ENCODE peak calls at places on chromosomes 1 and 21, in seven cellular contexts. One of them, this sample, is unnamed.

GRCh38 chr1:214124281-214124805 is 136.6 kb downstream of the PROX1 start:
- DNase-seq in K562: no peak
- DNase-seq in HepG2: no peak
- DNase-seq in GM12878: no peak
- DNase-seq in GM12891: no peak
- DNase-seq in SK-N-SH: peak
- DNase-seq in H1: no peak
- DNase-seq in this sample: no peak

GRCh38 chr1:93988634-93989350 is 79.6 kb upstream of the GCLM start:
- DNase-seq in K562: no peak
- DNase-seq in HepG2: no peak
- DNase-seq in GM12878: no peak
- DNase-seq in GM12891: no peak
- DNase-seq in SK-N-SH: no peak
- DNase-seq in H1: no peak
- DNase-seq in this sample: no peak

GRCh38 chr1:91546876-91547275 is 46.2 kb downstream of the CDC7 start:
- DNase-seq in K562: no peak
- DNase-seq in HepG2: no peak
- DNase-seq in GM12878: no peak
- DNase-seq in GM12891: no peak
- DNase-seq in SK-N-SH: peak
- DNase-seq in H1: peak
- DNase-seq in this sample: no peak

GRCh38 chr1:145891143-145891542 is 5.5 kb upstream of the ANKRD35 start:
- DNase-seq in K562: no peak
- DNase-seq in HepG2: peak
- DNase-seq in GM12878: no peak
- DNase-seq in GM12891: no peak
- DNase-seq in SK-N-SH: no peak
- DNase-seq in H1: no peak
- DNase-seq in this sample: no peak

GRCh38 chr1:207002731-207003146 is 29.8 kb downstream of the C1orf116 start:
- DNase-seq in K562: no peak
- DNase-seq in HepG2: no peak
- DNase-seq in GM12878: no peak
- DNase-seq in GM12891: no peak
- DNase-seq in SK-N-SH: no peak
- DNase-seq in H1: no peak
- DNase-seq in this sample: no peak

GRCh38 chr1:224873645-224874369 is 55.7 kb upstream of the DNAH14 start:
- DNase-seq in K562: no peak
- DNase-seq in HepG2: peak
- DNase-seq in GM12878: no peak
- DNase-seq in GM12891: no peak
- DNase-seq in SK-N-SH: no peak
- DNase-seq in H1: no peak
- DNase-seq in this sample: no peak

GRCh38 chr1:231171623-231172197 is 9.9 kb downstream of the TRIM67 start:
- DNase-seq in K562: no peak
- DNase-seq in HepG2: no peak
- DNase-seq in GM12878: no peak
- DNase-seq in GM12891: no peak
- DNase-seq in SK-N-SH: no peak
- DNase-seq in H1: no peak
- DNase-seq in this sample: no peak

GRCh38 chr1:152870831-152871730 is 7.0 kb upstream of the SMCP start:
- DNase-seq in K562: peak
- DNase-seq in HepG2: peak
- DNase-seq in GM12878: no peak
- DNase-seq in GM12891: no peak
- DNase-seq in SK-N-SH: no peak
- DNase-seq in H1: no peak
- DNase-seq in this sample: no peak

GRCh38 chr1:95974586-95974985 is 740.6 kb downstream of the RWDD3 start:
- DNase-seq in K562: no peak
- DNase-seq in HepG2: no peak
- DNase-seq in GM12878: no peak
- DNase-seq in GM12891: no peak
- DNase-seq in SK-N-SH: no peak
- DNase-seq in H1: peak
- DNase-seq in this sample: no peak

GRCh38 chr1:209655412-209655811 is 3.2 kb upstream of the LAMB3 start:
- DNase-seq in K562: no peak
- DNase-seq in HepG2: no peak
- DNase-seq in GM12878: no peak
- DNase-seq in GM12891: no peak
- DNase-seq in SK-N-SH: no peak
- DNase-seq in H1: no peak
- DNase-seq in this sample: no peak

GRCh38 chr1:208681878-208682663 is 437.9 kb upstream of the PLXNA2 start:
- DNase-seq in K562: no peak
- DNase-seq in HepG2: no peak
- DNase-seq in GM12878: no peak
- DNase-seq in GM12891: no peak
- DNase-seq in SK-N-SH: no peak
- DNase-seq in H1: no peak
- DNase-seq in this sample: no peak

GRCh38 chr1:224407546-224408293 is 26.9 kb downstream of the WDR26 start:
- DNase-seq in K562: no peak
- DNase-seq in HepG2: no peak
- DNase-seq in GM12878: no peak
- DNase-seq in GM12891: no peak
- DNase-seq in SK-N-SH: no peak
- DNase-seq in H1: no peak
- DNase-seq in this sample: no peak

GRCh38 chr1:8276173-8276914 is 41.6 kb upstream of the SLC45A1 start:
- DNase-seq in K562: no peak
- DNase-seq in HepG2: no peak
- DNase-seq in GM12878: no peak
- DNase-seq in GM12891: no peak
- DNase-seq in SK-N-SH: no peak
- DNase-seq in H1: no peak
- DNase-seq in this sample: no peak

GRCh38 chr21:39610705-39611104 is 2.0 kb upstream of the B3GALT5 start:
- DNase-seq in K562: no peak
- DNase-seq in HepG2: peak
- DNase-seq in GM12878: no peak
- DNase-seq in GM12891: no peak
- DNase-seq in SK-N-SH: no peak
- DNase-seq in H1: peak
- DNase-seq in this sample: no peak

GRCh38 chr1:3735683-3736070 is 16.6 kb upstream of the CCDC27 start:
- DNase-seq in K562: no peak
- DNase-seq in HepG2: no peak
- DNase-seq in GM12878: no peak
- DNase-seq in GM12891: no peak
- DNase-seq in SK-N-SH: no peak
- DNase-seq in H1: no peak
- DNase-seq in this sample: no peak

GRCh38 chr1:189149547-189150375 is 1327.9 kb downstream of the BRINP3 start:
- DNase-seq in K562: peak
- DNase-seq in HepG2: peak
- DNase-seq in GM12878: no peak
- DNase-seq in GM12891: no peak
- DNase-seq in SK-N-SH: no peak
- DNase-seq in H1: peak
- DNase-seq in this sample: no peak

GRCh38 chr21:45482899-45483821 is 59.1 kb downstream of the SLC19A1 start:
- DNase-seq in K562: no peak
- DNase-seq in HepG2: no peak
- DNase-seq in GM12878: no peak
- DNase-seq in GM12891: no peak
- DNase-seq in SK-N-SH: no peak
- DNase-seq in H1: no peak
- DNase-seq in this sample: no peak

GRCh38 chr1:24727490-24728214 is 17.6 kb upstream of the CLIC4 start:
- DNase-seq in K562: no peak
- DNase-seq in HepG2: no peak
- DNase-seq in GM12878: peak
- DNase-seq in GM12891: peak
- DNase-seq in SK-N-SH: no peak
- DNase-seq in H1: no peak
- DNase-seq in this sample: peak

GRCh38 chr1:26119892-26120608 is 8.4 kb downstream of the PDIK1L start:
- DNase-seq in K562: no peak
- DNase-seq in HepG2: no peak
- DNase-seq in GM12878: no peak
- DNase-seq in GM12891: no peak
- DNase-seq in SK-N-SH: no peak
- DNase-seq in H1: no peak
- DNase-seq in this sample: no peak

GRCh38 chr1:24902471-24902891 is 27.6 kb downstream of the RUNX3 start:
- DNase-seq in K562: no peak
- DNase-seq in HepG2: no peak
- DNase-seq in GM12878: no peak
- DNase-seq in GM12891: no peak
- DNase-seq in SK-N-SH: no peak
- DNase-seq in H1: no peak
- DNase-seq in this sample: peak

GRCh38 chr1:113147826-113148225 is 74.8 kb downstream of the LRIG2 start:
- DNase-seq in K562: no peak
- DNase-seq in HepG2: no peak
- DNase-seq in GM12878: no peak
- DNase-seq in GM12891: no peak
- DNase-seq in SK-N-SH: no peak
- DNase-seq in H1: no peak
- DNase-seq in this sample: no peak

GRCh38 chr1:192766876-192767275 is 42.0 kb upstream of the RGS2 start:
- DNase-seq in K562: no peak
- DNase-seq in HepG2: no peak
- DNase-seq in GM12878: no peak
- DNase-seq in GM12891: no peak
- DNase-seq in SK-N-SH: no peak
- DNase-seq in H1: no peak
- DNase-seq in this sample: no peak

GRCh38 chr1:221723018-221723917 is 18.6 kb downstream of the DUSP10 start:
- DNase-seq in K562: no peak
- DNase-seq in HepG2: no peak
- DNase-seq in GM12878: no peak
- DNase-seq in GM12891: no peak
- DNase-seq in SK-N-SH: no peak
- DNase-seq in H1: no peak
- DNase-seq in this sample: no peak

GRCh38 chr1:230371923-230372703 is 54.0 kb downstream of the PGBD5 start:
- DNase-seq in K562: no peak
- DNase-seq in HepG2: no peak
- DNase-seq in GM12878: no peak
- DNase-seq in GM12891: no peak
- DNase-seq in SK-N-SH: no peak
- DNase-seq in H1: no peak
- DNase-seq in this sample: no peak

GRCh38 chr1:96598416-96599168 is 123.0 kb upstream of the PTBP2 start:
- DNase-seq in K562: no peak
- DNase-seq in HepG2: no peak
- DNase-seq in GM12878: no peak
- DNase-seq in GM12891: no peak
- DNase-seq in SK-N-SH: no peak
- DNase-seq in H1: no peak
- DNase-seq in this sample: no peak

DNA sequence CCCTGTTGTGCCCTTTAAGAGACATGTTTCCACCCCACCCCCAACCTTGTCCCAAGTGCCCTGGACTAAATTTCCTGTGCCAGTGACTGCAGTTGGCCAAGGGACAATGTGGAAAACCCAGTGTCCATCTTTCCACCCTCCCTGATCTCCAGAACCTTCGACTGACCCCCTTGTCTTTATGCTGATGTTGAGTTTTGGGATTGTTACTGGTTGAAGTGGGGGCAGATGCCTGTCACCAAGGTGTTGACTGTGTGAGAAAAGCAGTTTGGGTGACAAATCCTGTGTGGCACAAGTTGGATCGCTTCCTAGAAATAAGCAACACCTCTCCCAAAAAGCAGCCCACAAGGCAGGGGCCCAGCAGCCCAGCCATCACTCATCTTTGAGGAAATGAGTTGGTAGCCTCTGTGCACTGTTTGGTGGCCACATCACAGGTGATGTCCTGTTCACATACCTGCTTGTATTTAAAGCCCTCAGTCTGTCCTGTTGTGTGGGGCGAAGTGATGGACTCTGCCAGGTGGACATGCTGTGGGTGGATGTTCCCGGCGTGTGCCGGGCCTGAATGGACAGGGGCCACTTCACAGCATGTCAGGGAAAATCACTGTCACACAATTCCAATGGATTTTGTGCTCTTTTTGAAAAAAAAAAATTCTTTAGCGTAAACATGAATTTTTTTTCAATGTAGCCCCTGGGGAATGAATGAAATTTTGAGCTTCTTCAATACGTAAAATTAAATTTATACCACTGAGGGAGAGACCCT is 6.6 kb upstream of the MIIP start:
- DNase-seq in K562: no peak
- DNase-seq in HepG2: no peak
- DNase-seq in GM12878: no peak
- DNase-seq in GM12891: no peak
- DNase-seq in SK-N-SH: no peak
- DNase-seq in H1: no peak
- DNase-seq in this sample: no peak
- TF ChIP-seq TAF1 in K562: no peak
- TF ChIP-seq TAF1 in HepG2: no peak
- TF ChIP-seq TAF1 in GM12878: no peak
- TF ChIP-seq TAF1 in GM12891: no peak
- TF ChIP-seq TAF1 in SK-N-SH: no peak
- TF ChIP-seq TAF1 in H1: no peak
- TF ChIP-seq TAF1 in this sample: no peak

GRCh38 chr21:35024475-35024874 is 24.6 kb downstream of the RUNX1 start:
- DNase-seq in K562: no peak
- DNase-seq in HepG2: no peak
- DNase-seq in GM12878: no peak
- DNase-seq in GM12891: no peak
- DNase-seq in SK-N-SH: no peak
- DNase-seq in H1: no peak
- DNase-seq in this sample: no peak
- TF ChIP-seq POLR2AphosphoS5 in K562: no peak
- TF ChIP-seq POLR2AphosphoS5 in HepG2: no peak
- TF ChIP-seq POLR2AphosphoS5 in GM12878: no peak
- TF ChIP-seq POLR2AphosphoS5 in GM12891: no peak
- TF ChIP-seq POLR2AphosphoS5 in SK-N-SH: no peak
- TF ChIP-seq POLR2AphosphoS5 in H1: no peak
- TF ChIP-seq POLR2AphosphoS5 in this sample: no peak

DNA sequence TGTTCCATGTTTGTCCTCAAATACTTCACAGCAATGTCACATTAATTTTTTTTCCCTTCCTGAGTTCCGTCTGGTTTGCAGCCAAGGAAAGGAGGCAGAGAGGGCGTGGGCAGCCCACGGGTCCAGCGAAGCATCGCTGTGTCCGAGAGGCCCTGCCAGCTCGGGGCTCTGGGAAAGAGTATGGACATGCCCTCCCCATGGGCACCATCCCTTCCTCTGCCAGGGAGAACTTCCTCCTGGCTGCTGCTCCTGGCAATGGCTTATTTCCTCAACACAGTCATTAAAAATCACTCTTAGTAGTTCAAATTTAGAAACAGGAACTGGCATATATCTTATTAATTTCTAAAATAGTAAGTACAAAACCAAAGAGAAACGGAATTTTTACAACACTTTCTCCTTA is 115.5 kb downstream of the RIPK4 start:
- DNase-seq in K562: no peak
- DNase-seq in HepG2: no peak
- DNase-seq in GM12878: no peak
- DNase-seq in GM12891: no peak
- DNase-seq in SK-N-SH: no peak
- DNase-seq in H1: no peak
- DNase-seq in this sample: no peak
- TF ChIP-seq TAF1 in K562: no peak
- TF ChIP-seq TAF1 in HepG2: no peak
- TF ChIP-seq TAF1 in GM12878: no peak
- TF ChIP-seq TAF1 in GM12891: no peak
- TF ChIP-seq TAF1 in SK-N-SH: no peak
- TF ChIP-seq TAF1 in H1: no peak
- TF ChIP-seq TAF1 in this sample: no peak

GRCh38 chr1:2290595-2291510 is 62.7 kb downstream of the SKI start:
- DNase-seq in K562: no peak
- DNase-seq in HepG2: no peak
- DNase-seq in GM12878: peak
- DNase-seq in GM12891: no peak
- DNase-seq in SK-N-SH: no peak
- DNase-seq in H1: no peak
- DNase-seq in this sample: peak
- TF ChIP-seq POLR2AphosphoS5 in K562: no peak
- TF ChIP-seq POLR2AphosphoS5 in HepG2: no peak
- TF ChIP-seq POLR2AphosphoS5 in GM12878: no peak
- TF ChIP-seq POLR2AphosphoS5 in GM12891: no peak
- TF ChIP-seq POLR2AphosphoS5 in SK-N-SH: no peak
- TF ChIP-seq POLR2AphosphoS5 in H1: no peak
- TF ChIP-seq POLR2AphosphoS5 in this sample: no peak

This sample was measured in GM12892.